ENCODE peak calls at places on chromosomes 13 and 19, in six cellular contexts. M is H1, B is endothelial cell of umbilical vein, N is HepG2, X is GM12878, R is SK-N-SH. A is an unnamed sample.
A peak's percentile ranks its signal among the peaks of the same experiment; 100 is the strongest.

GRCh38 chr19:35143231-35143715 is at the start of gene FXYD7:
- DNase-seq in B (no peak), N (no peak), X (no peak), R (peak; percentile 66), M (no peak), A (no peak)

GRCh38 chr13:53015044-53015443 is 13.6 kb upstream of the OLFM4 start:
- DNase-seq in B (no peak), M (no peak), X (no peak), R (no peak), N (no peak), A (no peak)

GRCh38 chr19:3821857-3822364 is 35.7 kb upstream of the MATK start:
- DNase-seq in R (peak; percentile 94), M (peak; percentile 51), B (peak; percentile 52), X (no peak), N (peak; percentile 20), A (peak; percentile 40)

GRCh38 chr19:45911291-45911690 is 3.3 kb downstream of the NANOS2 start:
- DNase-seq in N (peak; percentile 71), B (no peak), X (no peak), R (no peak), M (no peak), A (no peak)

GRCh38 chr13:20686167-20686566 is 17.3 kb upstream of the IL17D start:
- DNase-seq in R (no peak), X (no peak), M (no peak), B (no peak), N (no peak), A (no peak)

GRCh38 chr13:67225252-67226159 is 4.6 kb downstream of the PCDH9 start:
- DNase-seq in B (no peak), M (no peak), X (no peak), N (no peak), R (no peak), A (no peak)

GRCh38 chr19:19594371-19594770 is 24.1 kb downstream of the PBX4 start:
- DNase-seq in X (no peak), N (no peak), B (no peak), R (no peak), M (no peak), A (no peak)

GRCh38 chr13:24900507-24900906 is 136.5 kb downstream of the RNF17 start:
- DNase-seq in X (no peak), N (no peak), R (no peak), B (no peak), M (no peak), A (no peak)

GRCh38 chr13:45473627-45474026 is 8.9 kb downstream of the COG3 start:
- DNase-seq in R (peak; percentile 39), M (no peak), X (no peak), B (no peak), N (peak; percentile 43), A (no peak)

GRCh38 chr13:51328488-51328887 is 11.0 kb upstream of the SERPINE3 start:
- DNase-seq in R (no peak), X (no peak), B (no peak), N (no peak), M (peak; percentile 77), A (no peak)

GRCh38 chr19:44848036-44848804 is 2.1 kb downstream of the NECTIN2 start:
- DNase-seq in B (peak; percentile 89), X (no peak), M (no peak), N (no peak), R (peak; percentile 41), A (no peak)

GRCh38 chr19:35673121-35673804 is 6.9 kb downstream of the UPK1A start:
- DNase-seq in M (peak; percentile 21), R (peak; percentile 84), X (no peak), N (peak; percentile 24), B (peak; percentile 15), A (peak; percentile 53)

GRCh38 chr19:34667349-34668076 is 9.4 kb downstream of the SCGB2B2 start:
- DNase-seq in B (peak; percentile 8), M (no peak), R (no peak), X (no peak), N (peak; percentile 16), A (no peak)

GRCh38 chr13:110491869-110492268 is 69.7 kb downstream of the RAB20 start:
- DNase-seq in R (no peak), X (no peak), N (no peak), B (no peak), M (no peak), A (no peak)

GRCh38 chr19:28493881-28494280 is 719.1 kb downstream of the UQCRFS1 start:
- DNase-seq in B (no peak), X (no peak), N (no peak), R (no peak), M (no peak), A (no peak)
- TF ChIP-seq MAX in B (no peak), X (no peak), N (no peak), R (no peak), M (no peak), A (no peak)

GRCh38 chr13:114115796-114116195 is 16.6 kb downstream of the RASA3 start:
- DNase-seq in N (no peak), B (no peak), M (no peak), R (no peak), X (no peak), A (no peak)
- H3K9ac ChIP-seq in N (no peak overlapping the region), B (peak overlapping the region; percentile 53), M (no peak overlapping the region), R (peak overlapping the region; percentile 34), X (no peak overlapping the region), A (no peak overlapping the region)

DNA sequence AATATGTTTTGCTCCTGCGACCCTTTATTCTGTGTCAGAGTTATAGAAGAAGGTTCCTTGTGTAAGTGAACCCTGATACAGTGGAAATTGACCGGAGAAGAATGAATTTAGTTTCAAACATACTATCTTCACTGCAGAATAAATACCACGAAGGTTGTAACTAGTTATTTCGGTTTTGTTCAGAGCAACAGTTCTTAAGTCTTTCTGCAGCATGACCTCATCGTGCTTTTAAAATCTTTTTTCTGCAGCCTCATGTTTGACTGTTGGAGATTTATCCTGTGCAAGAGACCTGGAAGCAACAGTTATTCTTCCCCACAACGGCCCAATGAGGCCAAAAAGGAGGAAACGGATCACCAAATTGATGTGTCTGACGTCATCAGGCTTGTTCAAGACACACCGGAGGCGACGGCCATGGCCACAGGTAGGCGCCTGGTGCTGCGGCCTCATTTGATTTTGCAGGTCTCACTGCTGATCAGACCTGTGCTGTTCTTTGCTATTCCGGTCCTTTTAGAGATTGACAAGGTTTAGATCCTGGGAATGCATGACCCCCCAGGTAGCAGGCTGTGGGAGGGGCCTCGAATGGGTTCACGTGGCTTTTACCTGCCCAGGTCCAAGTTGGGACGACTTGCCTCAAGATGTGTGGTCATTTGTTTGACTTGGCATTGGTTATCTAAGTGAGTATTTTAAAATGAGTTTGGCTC is 66.9 kb upstream of the MCF2L start:
- DNase-seq in R (no peak), M (no peak), X (no peak), N (no peak), B (no peak), A (no peak)
- TF ChIP-seq MAX in R (no peak), M (peak; percentile 20), X (no peak), N (no peak), B (no peak), A (no peak)

GRCh38 chr13:49996166-49996915 is 501 bp upstream of the TRIM13 start:
- DNase-seq in M (peak; percentile 60), R (peak; percentile 96), B (peak; percentile 82), X (peak; percentile 39), N (peak; percentile 56), A (peak; percentile 74)

GRCh38 chr13:49996951-49997895 is at the start of gene TRIM13:
- DNase-seq in R (peak; percentile 72), N (peak; percentile 79), X (peak; percentile 48), B (peak; percentile 93), M (peak; percentile 53), A (peak; percentile 71)

GRCh38 chr13:49997935-49998334 is 1.1 kb downstream of the TRIM13 start:
- DNase-seq in X (no peak), R (no peak), B (peak; percentile 24), N (no peak), M (no peak), A (no peak)

GRCh38 chr13:50001287-50001686 is 4.4 kb downstream of the TRIM13 start:
- DNase-seq in R (no peak), X (no peak), M (no peak), B (no peak), N (no peak), A (no peak)

DNA sequence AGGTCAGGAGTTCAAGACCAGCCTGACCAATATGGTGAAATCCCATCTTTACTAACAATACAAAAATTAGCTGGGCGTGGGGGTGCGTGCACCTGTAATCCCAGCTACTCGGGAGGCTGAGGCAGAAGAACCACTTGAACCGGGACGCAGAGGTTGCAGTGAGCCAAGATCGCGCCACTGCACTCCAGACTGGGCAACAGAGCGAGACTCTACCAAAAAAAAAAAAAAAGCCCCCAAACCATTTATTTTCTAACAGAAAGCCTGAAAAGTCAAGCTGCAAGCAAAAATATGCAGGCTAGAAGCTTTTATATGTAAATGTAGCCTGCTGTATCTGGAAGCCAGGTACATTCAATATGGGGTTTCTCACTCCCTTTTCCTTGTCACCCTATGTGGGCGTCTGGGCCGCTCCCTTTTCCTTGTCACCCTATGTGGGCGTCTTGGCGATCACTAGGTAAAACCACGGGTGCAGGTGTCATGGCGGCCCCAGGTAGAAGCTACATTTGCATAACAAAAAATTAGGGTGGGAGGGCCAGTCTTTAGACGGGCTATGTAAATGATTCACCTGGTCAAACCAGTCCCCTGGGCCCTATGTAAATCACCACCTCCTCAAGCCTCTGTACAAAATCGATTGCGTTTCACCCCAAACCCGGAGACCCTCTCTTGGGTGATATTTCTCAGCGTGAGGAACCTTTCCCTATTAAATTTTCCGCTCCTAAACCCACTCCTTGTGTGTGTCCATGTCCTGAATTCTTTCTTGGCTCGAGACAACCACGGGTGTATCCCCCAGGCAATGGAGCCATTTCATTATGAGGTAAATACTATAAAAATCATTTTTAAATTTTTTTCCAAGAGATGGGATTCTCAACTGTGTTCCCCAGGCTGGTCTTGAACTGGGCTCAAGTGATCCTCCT is 2.1 kb downstream of the TRIM13 start:
- DNase-seq in M (peak; percentile 67), R (no peak), B (no peak), N (no peak), X (no peak), A (no peak)
- H3K9ac ChIP-seq in M (peak overlapping the region; percentile 11), R (peak overlapping the region; percentile 99), B (no peak overlapping the region), N (no peak overlapping the region), X (no peak overlapping the region), A (no peak overlapping the region)

GRCh38 chr13:113613789-113614379 is 29.3 kb downstream of the TFDP1 start:
- DNase-seq in N (no peak), B (no peak), X (no peak), R (no peak), M (no peak), A (no peak)

GRCh38 chr13:113618455-113618854 is 33.9 kb downstream of the TFDP1 start:
- DNase-seq in R (no peak), N (no peak), M (no peak), X (no peak), B (no peak), A (no peak)

GRCh38 chr13:113620036-113620435 is 35.5 kb downstream of the TFDP1 start:
- DNase-seq in R (peak; percentile 85), X (no peak), N (no peak), B (no peak), M (no peak), A (no peak)

GRCh38 chr13:113616281-113616906 is 31.8 kb downstream of the TFDP1 start:
- DNase-seq in B (no peak), X (no peak), R (no peak), N (no peak), M (no peak), A (no peak)

GRCh38 chr13:113616991-113617749 is 32.6 kb downstream of the TFDP1 start:
- DNase-seq in X (no peak), N (no peak), B (no peak), R (no peak), M (peak; percentile 25), A (no peak)
- TF ChIP-seq MAX in X (no peak), N (no peak), B (no peak), R (no peak), M (no peak), A (no peak)